ENCODE peak calls at places on chromosomes 1 and 21, in ten cellular contexts. One of them, this sample, is unnamed.

GRCh38 chr1:92968138-92969032 is 7.1 kb upstream of the DIPK1A start:
- DNase-seq in right lobe of liver: no peak
- DNase-seq in CD4-positive, alpha-beta memory T cell: peak; percentile 41
- DNase-seq in suprapubic skin: no peak
- DNase-seq in small intestine: peak; percentile 46
- DNase-seq in CD8-positive, alpha-beta memory T cell: peak; percentile 32
- DNase-seq in PC-9: no peak
- DNase-seq in tibial nerve: no peak
- DNase-seq in GM23248: peak; percentile 40
- DNase-seq in MM.1S: no peak
- DNase-seq in this sample: no peak

GRCh38 chr1:186325239-186325638 is 49.8 kb downstream of the TPR start:
- DNase-seq in PC-9: no peak
- DNase-seq in right lobe of liver: no peak
- DNase-seq in small intestine: no peak
- DNase-seq in suprapubic skin: no peak
- DNase-seq in MM.1S: no peak
- DNase-seq in GM23248: peak; percentile 60
- DNase-seq in CD8-positive, alpha-beta memory T cell: peak; percentile 17
- DNase-seq in tibial nerve: no peak
- DNase-seq in CD4-positive, alpha-beta memory T cell: peak; percentile 29
- DNase-seq in this sample: no peak

GRCh38 chr1:73765551-73766233 is 432.3 kb downstream of the LRRIQ3 start:
- DNase-seq in MM.1S: no peak
- DNase-seq in right lobe of liver: no peak
- DNase-seq in CD4-positive, alpha-beta memory T cell: no peak
- DNase-seq in small intestine: no peak
- DNase-seq in GM23248: no peak
- DNase-seq in PC-9: no peak
- DNase-seq in CD8-positive, alpha-beta memory T cell: no peak
- DNase-seq in tibial nerve: no peak
- DNase-seq in suprapubic skin: no peak
- DNase-seq in this sample: no peak

GRCh38 chr1:100713636-100714035 is 5.9 kb upstream of the VCAM1 start:
- DNase-seq in small intestine: no peak
- DNase-seq in right lobe of liver: no peak
- DNase-seq in suprapubic skin: no peak
- DNase-seq in PC-9: peak; percentile 58
- DNase-seq in GM23248: no peak
- DNase-seq in MM.1S: no peak
- DNase-seq in CD8-positive, alpha-beta memory T cell: no peak
- DNase-seq in tibial nerve: no peak
- DNase-seq in CD4-positive, alpha-beta memory T cell: no peak
- DNase-seq in this sample: no peak

GRCh38 chr21:36701912-36702621 is 3.2 kb downstream of the SIM2 start:
- DNase-seq in tibial nerve: no peak
- DNase-seq in PC-9: no peak
- DNase-seq in MM.1S: no peak
- DNase-seq in CD8-positive, alpha-beta memory T cell: no peak
- DNase-seq in small intestine: no peak
- DNase-seq in suprapubic skin: no peak
- DNase-seq in GM23248: no peak
- DNase-seq in CD4-positive, alpha-beta memory T cell: no peak
- DNase-seq in right lobe of liver: no peak
- DNase-seq in this sample: no peak

GRCh38 chr1:156816561-156817328 is at the start of gene SH2D2A:
- DNase-seq in CD4-positive, alpha-beta memory T cell: peak; percentile 97
- DNase-seq in CD8-positive, alpha-beta memory T cell: peak; percentile 98
- DNase-seq in PC-9: no peak
- DNase-seq in suprapubic skin: no peak
- DNase-seq in GM23248: peak; percentile 58
- DNase-seq in small intestine: peak; percentile 81
- DNase-seq in right lobe of liver: peak; percentile 49
- DNase-seq in MM.1S: peak; percentile 92
- DNase-seq in tibial nerve: no peak
- DNase-seq in this sample: peak; percentile 36

GRCh38 chr1:183604048-183604808 is 14.0 kb upstream of the NCF2 start:
- DNase-seq in tibial nerve: no peak
- DNase-seq in right lobe of liver: peak; percentile 60
- DNase-seq in PC-9: no peak
- DNase-seq in suprapubic skin: no peak
- DNase-seq in MM.1S: no peak
- DNase-seq in CD4-positive, alpha-beta memory T cell: no peak
- DNase-seq in CD8-positive, alpha-beta memory T cell: no peak
- DNase-seq in small intestine: no peak
- DNase-seq in GM23248: peak; percentile 83
- DNase-seq in this sample: no peak

GRCh38 chr1:19312782-19313635 is 883 bp downstream of the SLC66A1 start:
- DNase-seq in PC-9: no peak
- DNase-seq in suprapubic skin: no peak
- DNase-seq in tibial nerve: no peak
- DNase-seq in GM23248: no peak
- DNase-seq in small intestine: no peak
- DNase-seq in CD8-positive, alpha-beta memory T cell: no peak
- DNase-seq in right lobe of liver: no peak
- DNase-seq in MM.1S: peak; percentile 9
- DNase-seq in CD4-positive, alpha-beta memory T cell: no peak
- DNase-seq in this sample: no peak

GRCh38 chr21:44017601-44018000 is 5.5 kb downstream of the TRAPPC10 start:
- DNase-seq in suprapubic skin: no peak
- DNase-seq in right lobe of liver: no peak
- DNase-seq in CD4-positive, alpha-beta memory T cell: no peak
- DNase-seq in CD8-positive, alpha-beta memory T cell: no peak
- DNase-seq in MM.1S: no peak
- DNase-seq in PC-9: no peak
- DNase-seq in tibial nerve: no peak
- DNase-seq in GM23248: no peak
- DNase-seq in small intestine: no peak
- DNase-seq in this sample: no peak

GRCh38 chr21:44018127-44018526 is 6.0 kb downstream of the TRAPPC10 start:
- DNase-seq in suprapubic skin: no peak
- DNase-seq in right lobe of liver: no peak
- DNase-seq in CD8-positive, alpha-beta memory T cell: no peak
- DNase-seq in small intestine: no peak
- DNase-seq in GM23248: no peak
- DNase-seq in CD4-positive, alpha-beta memory T cell: no peak
- DNase-seq in PC-9: no peak
- DNase-seq in tibial nerve: no peak
- DNase-seq in MM.1S: no peak
- DNase-seq in this sample: no peak

GRCh38 chr21:44020551-44020950 is 8.4 kb downstream of the TRAPPC10 start:
- DNase-seq in CD8-positive, alpha-beta memory T cell: no peak
- DNase-seq in PC-9: no peak
- DNase-seq in tibial nerve: no peak
- DNase-seq in suprapubic skin: peak; percentile 40
- DNase-seq in CD4-positive, alpha-beta memory T cell: no peak
- DNase-seq in right lobe of liver: no peak
- DNase-seq in small intestine: no peak
- DNase-seq in GM23248: no peak
- DNase-seq in MM.1S: no peak
- DNase-seq in this sample: no peak

GRCh38 chr21:44019568-44019958 is 7.5 kb downstream of the TRAPPC10 start:
- DNase-seq in tibial nerve: no peak
- DNase-seq in PC-9: no peak
- DNase-seq in small intestine: no peak
- DNase-seq in CD4-positive, alpha-beta memory T cell: no peak
- DNase-seq in right lobe of liver: no peak
- DNase-seq in MM.1S: no peak
- DNase-seq in suprapubic skin: peak; percentile 40
- DNase-seq in CD8-positive, alpha-beta memory T cell: no peak
- DNase-seq in GM23248: no peak
- DNase-seq in this sample: no peak

DNA sequence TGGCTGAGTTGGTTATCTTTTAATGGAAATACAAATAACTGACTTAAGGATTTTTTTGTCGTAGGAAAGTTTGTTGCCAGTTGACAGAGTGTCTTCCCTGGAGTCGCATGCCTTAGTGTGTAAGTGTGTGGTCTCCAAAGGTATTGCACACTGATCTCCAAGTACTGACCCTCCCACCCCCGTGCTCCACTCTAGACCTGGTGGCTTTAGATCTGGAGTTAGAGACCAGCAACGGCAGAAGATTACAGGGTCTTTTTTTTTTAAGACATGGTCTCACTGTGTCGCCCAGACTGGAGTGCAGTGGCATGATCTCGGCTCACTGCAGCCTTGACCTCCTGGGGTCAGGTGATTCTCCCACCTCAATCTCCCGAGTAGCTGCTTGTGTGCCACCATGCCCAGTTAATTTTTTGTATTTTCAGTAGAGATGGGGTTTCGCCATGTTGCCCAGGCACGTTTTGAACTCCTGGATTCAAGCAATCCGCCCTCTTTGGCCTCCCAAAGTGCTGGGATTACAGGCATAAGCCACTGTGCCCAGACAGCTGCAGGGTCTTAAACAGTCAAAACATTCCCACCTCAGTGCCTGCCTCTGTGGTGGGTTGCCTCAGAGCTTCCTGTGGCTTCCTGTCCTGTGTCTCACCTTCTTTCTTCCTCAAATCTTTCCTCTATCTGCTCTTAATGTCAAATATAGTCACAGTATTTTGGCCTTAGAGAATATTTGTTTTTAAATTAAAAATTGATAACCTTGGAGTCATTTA is 6.9 kb downstream of the TRAPPC10 start:
- DNase-seq in PC-9: no peak
- DNase-seq in MM.1S: no peak
- DNase-seq in GM23248: no peak
- DNase-seq in CD8-positive, alpha-beta memory T cell: peak; percentile 19
- DNase-seq in CD4-positive, alpha-beta memory T cell: no peak
- DNase-seq in small intestine: no peak
- DNase-seq in suprapubic skin: peak; percentile 23
- DNase-seq in right lobe of liver: no peak
- DNase-seq in tibial nerve: no peak
- DNase-seq in this sample: no peak
- H3K4me1 ChIP-seq in PC-9: peaks cover 2% of the 10 kb centered on the region
- H3K4me1 ChIP-seq in MM.1S: peaks cover 26% of the 10 kb centered on the region
- H3K4me1 ChIP-seq in GM23248: peaks cover 21% of the 10 kb centered on the region
- H3K4me1 ChIP-seq in CD8-positive, alpha-beta memory T cell: peaks cover 85% of the 10 kb centered on the region
- H3K4me1 ChIP-seq in CD4-positive, alpha-beta memory T cell: peaks cover 93% of the 10 kb centered on the region
- H3K4me1 ChIP-seq in small intestine: peaks cover 7% of the 10 kb centered on the region
- H3K4me1 ChIP-seq in suprapubic skin: peaks cover 40% of the 10 kb centered on the region
- H3K4me1 ChIP-seq in right lobe of liver: peaks cover 4% of the 10 kb centered on the region
- H3K4me1 ChIP-seq in tibial nerve: no peaks in the 10 kb centered on the region
- H3K4me1 ChIP-seq in this sample: peaks cover 3% of the 10 kb centered on the region

GRCh38 chr21:33433001-33433400 is 29.8 kb downstream of the IFNGR2 start:
- DNase-seq in tibial nerve: no peak
- DNase-seq in PC-9: no peak
- DNase-seq in CD4-positive, alpha-beta memory T cell: no peak
- DNase-seq in CD8-positive, alpha-beta memory T cell: no peak
- DNase-seq in small intestine: no peak
- DNase-seq in suprapubic skin: no peak
- DNase-seq in right lobe of liver: no peak
- DNase-seq in MM.1S: no peak
- DNase-seq in GM23248: no peak
- DNase-seq in this sample: no peak
- H3K27ac ChIP-seq in tibial nerve: peak overlapping the region; percentile 25
- H3K27ac ChIP-seq in PC-9: no peak overlapping the region
- H3K27ac ChIP-seq in CD4-positive, alpha-beta memory T cell: no peak overlapping the region
- H3K27ac ChIP-seq in CD8-positive, alpha-beta memory T cell: no peak overlapping the region
- H3K27ac ChIP-seq in small intestine: no peak overlapping the region
- H3K27ac ChIP-seq in suprapubic skin: no peak overlapping the region
- H3K27ac ChIP-seq in right lobe of liver: no peak overlapping the region
- H3K27ac ChIP-seq in MM.1S: peak overlapping the region; percentile 73
- H3K27ac ChIP-seq in GM23248: no peak overlapping the region
- H3K27ac ChIP-seq in this sample: no peak overlapping the region

GRCh38 chr21:42437786-42438185 is 34.1 kb downstream of the UBASH3A start:
- DNase-seq in CD4-positive, alpha-beta memory T cell: no peak
- DNase-seq in right lobe of liver: no peak
- DNase-seq in tibial nerve: no peak
- DNase-seq in CD8-positive, alpha-beta memory T cell: no peak
- DNase-seq in MM.1S: peak; percentile 27
- DNase-seq in small intestine: no peak
- DNase-seq in suprapubic skin: no peak
- DNase-seq in GM23248: peak; percentile 6
- DNase-seq in PC-9: no peak
- DNase-seq in this sample: no peak

GRCh38 chr21:42441963-42442362 is 38.3 kb downstream of the UBASH3A start:
- DNase-seq in PC-9: no peak
- DNase-seq in GM23248: no peak
- DNase-seq in small intestine: no peak
- DNase-seq in right lobe of liver: no peak
- DNase-seq in tibial nerve: no peak
- DNase-seq in MM.1S: no peak
- DNase-seq in CD4-positive, alpha-beta memory T cell: no peak
- DNase-seq in suprapubic skin: no peak
- DNase-seq in CD8-positive, alpha-beta memory T cell: no peak
- DNase-seq in this sample: no peak

GRCh38 chr21:42440187-42440792 is 36.6 kb downstream of the UBASH3A start:
- DNase-seq in suprapubic skin: no peak
- DNase-seq in MM.1S: no peak
- DNase-seq in GM23248: no peak
- DNase-seq in tibial nerve: no peak
- DNase-seq in CD4-positive, alpha-beta memory T cell: no peak
- DNase-seq in CD8-positive, alpha-beta memory T cell: no peak
- DNase-seq in small intestine: no peak
- DNase-seq in right lobe of liver: no peak
- DNase-seq in PC-9: no peak
- DNase-seq in this sample: no peak

GRCh38 chr21:42438316-42439205 is 34.9 kb downstream of the UBASH3A start:
- DNase-seq in GM23248: no peak
- DNase-seq in CD4-positive, alpha-beta memory T cell: no peak
- DNase-seq in CD8-positive, alpha-beta memory T cell: no peak
- DNase-seq in MM.1S: no peak
- DNase-seq in small intestine: no peak
- DNase-seq in suprapubic skin: no peak
- DNase-seq in right lobe of liver: no peak
- DNase-seq in PC-9: no peak
- DNase-seq in tibial nerve: no peak
- DNase-seq in this sample: no peak

GRCh38 chr21:42439284-42440186 is 35.8 kb downstream of the UBASH3A start:
- DNase-seq in MM.1S: no peak
- DNase-seq in PC-9: no peak
- DNase-seq in CD4-positive, alpha-beta memory T cell: no peak
- DNase-seq in suprapubic skin: no peak
- DNase-seq in tibial nerve: no peak
- DNase-seq in GM23248: no peak
- DNase-seq in small intestine: no peak
- DNase-seq in right lobe of liver: no peak
- DNase-seq in CD8-positive, alpha-beta memory T cell: no peak
- DNase-seq in this sample: no peak
- H3K36me3 ChIP-seq in MM.1S: no peaks in the 10 kb centered on the region
- H3K36me3 ChIP-seq in PC-9: no peaks in the 10 kb centered on the region
- H3K36me3 ChIP-seq in CD4-positive, alpha-beta memory T cell: peaks cover 85% of the 10 kb centered on the region
- H3K36me3 ChIP-seq in suprapubic skin: no peaks in the 10 kb centered on the region
- H3K36me3 ChIP-seq in tibial nerve: no peaks in the 10 kb centered on the region
- H3K36me3 ChIP-seq in GM23248: no peaks in the 10 kb centered on the region
- H3K36me3 ChIP-seq in small intestine: no peaks in the 10 kb centered on the region
- H3K36me3 ChIP-seq in right lobe of liver: no peaks in the 10 kb centered on the region
- H3K36me3 ChIP-seq in CD8-positive, alpha-beta memory T cell: peaks cover 57% of the 10 kb centered on the region
- H3K36me3 ChIP-seq in this sample: no peaks in the 10 kb centered on the region

DNA sequence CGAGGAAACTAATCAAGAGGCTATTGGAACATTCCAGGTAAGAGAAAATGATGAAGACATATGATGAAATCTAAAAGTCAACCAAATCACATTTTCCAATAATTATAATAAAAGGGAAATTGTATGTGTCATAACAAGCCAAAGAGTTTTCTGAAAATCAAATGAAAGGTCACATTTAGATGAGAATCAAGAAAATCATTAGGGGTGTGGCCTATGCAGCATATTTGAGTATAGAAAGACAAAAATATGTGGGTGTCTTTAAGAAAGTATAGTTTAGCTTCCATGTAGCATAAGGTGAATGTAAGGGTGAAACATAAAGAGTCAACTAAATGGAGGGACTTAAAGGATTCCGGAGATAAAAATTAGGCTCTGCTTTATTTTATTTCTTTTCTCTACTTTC is 9.2 kb upstream of the RNPC3 start:
- DNase-seq in right lobe of liver: no peak
- DNase-seq in tibial nerve: no peak
- DNase-seq in MM.1S: no peak
- DNase-seq in CD8-positive, alpha-beta memory T cell: no peak
- DNase-seq in GM23248: no peak
- DNase-seq in PC-9: no peak
- DNase-seq in suprapubic skin: no peak
- DNase-seq in small intestine: no peak
- DNase-seq in CD4-positive, alpha-beta memory T cell: no peak
- DNase-seq in this sample: no peak
- H3K4me1 ChIP-seq in right lobe of liver: no peaks in the 10 kb centered on the region
- H3K4me1 ChIP-seq in tibial nerve: no peaks in the 10 kb centered on the region
- H3K4me1 ChIP-seq in MM.1S: no peaks in the 10 kb centered on the region
- H3K4me1 ChIP-seq in CD8-positive, alpha-beta memory T cell: no peaks in the 10 kb centered on the region
- H3K4me1 ChIP-seq in GM23248: peaks cover 19% of the 10 kb centered on the region
- H3K4me1 ChIP-seq in PC-9: no peaks in the 10 kb centered on the region
- H3K4me1 ChIP-seq in suprapubic skin: no peaks in the 10 kb centered on the region
- H3K4me1 ChIP-seq in small intestine: no peaks in the 10 kb centered on the region
- H3K4me1 ChIP-seq in CD4-positive, alpha-beta memory T cell: no peaks in the 10 kb centered on the region
- H3K4me1 ChIP-seq in this sample: no peaks in the 10 kb centered on the region